ENCODE peak calls at places on chromosomes 2 and 18, in eight cellular contexts. One of them, this sample, is unnamed. For H3K4me1 and H3K9me3, the result is how much of the 10 kb centered on the place peaks cover.

GRCh38 chr2:232162191-232162590 is 200.7 kb downstream of the DIS3L2 start:
- DNase-seq in astrocyte: peak
- DNase-seq in PC-3: no peak
- DNase-seq in neuronal stem cell: no peak
- DNase-seq in colonic mucosa: no peak
- DNase-seq in DND-41: no peak
- DNase-seq in kidney: no peak
- DNase-seq in GM23248: peak
- DNase-seq in this sample: no peak

GRCh38 chr2:69652206-69652605 is 8.7 kb upstream of the AAK1 start:
- DNase-seq in astrocyte: peak
- DNase-seq in PC-3: peak
- DNase-seq in neuronal stem cell: no peak
- DNase-seq in colonic mucosa: no peak
- DNase-seq in DND-41: no peak
- DNase-seq in kidney: no peak
- DNase-seq in GM23248: peak
- DNase-seq in this sample: no peak

GRCh38 chr2:234676109-234676858 is 179.4 kb upstream of the ARL4C start:
- DNase-seq in astrocyte: no peak
- DNase-seq in PC-3: peak
- DNase-seq in neuronal stem cell: no peak
- DNase-seq in colonic mucosa: no peak
- DNase-seq in DND-41: no peak
- DNase-seq in kidney: no peak
- DNase-seq in GM23248: no peak
- DNase-seq in this sample: no peak

GRCh38 chr2:56121995-56122394 is 61.8 kb upstream of the CCDC85A start:
- DNase-seq in astrocyte: no peak
- DNase-seq in PC-3: no peak
- DNase-seq in neuronal stem cell: no peak
- DNase-seq in colonic mucosa: no peak
- DNase-seq in DND-41: no peak
- DNase-seq in kidney: no peak
- DNase-seq in GM23248: no peak
- DNase-seq in this sample: no peak

GRCh38 chr18:42578781-42579180 is 536.7 kb downstream of the RIT2 start:
- DNase-seq in astrocyte: peak
- DNase-seq in PC-3: no peak
- DNase-seq in neuronal stem cell: no peak
- DNase-seq in colonic mucosa: no peak
- DNase-seq in DND-41: no peak
- DNase-seq in kidney: no peak
- DNase-seq in GM23248: peak
- DNase-seq in this sample: no peak

GRCh38 chr18:12773369-12773768 is 70.5 kb downstream of the PSMG2 start:
- DNase-seq in astrocyte: no peak
- DNase-seq in PC-3: no peak
- DNase-seq in neuronal stem cell: no peak
- DNase-seq in colonic mucosa: no peak
- DNase-seq in DND-41: peak
- DNase-seq in kidney: no peak
- DNase-seq in GM23248: no peak
- DNase-seq in this sample: no peak

GRCh38 chr18:56196495-56197225 is 441.7 kb downstream of the TXNL1 start:
- DNase-seq in astrocyte: peak
- DNase-seq in PC-3: no peak
- DNase-seq in neuronal stem cell: no peak
- DNase-seq in colonic mucosa: no peak
- DNase-seq in DND-41: no peak
- DNase-seq in kidney: no peak
- DNase-seq in GM23248: no peak
- DNase-seq in this sample: no peak

GRCh38 chr2:165746501-165746900 is 47.5 kb downstream of the GALNT3 start:
- DNase-seq in astrocyte: peak
- DNase-seq in PC-3: no peak
- DNase-seq in neuronal stem cell: no peak
- DNase-seq in colonic mucosa: no peak
- DNase-seq in DND-41: no peak
- DNase-seq in kidney: no peak
- DNase-seq in GM23248: no peak
- DNase-seq in this sample: no peak

GRCh38 chr18:80154293-80154692 is 45.2 kb downstream of the ADNP2 start:
- DNase-seq in astrocyte: no peak
- DNase-seq in PC-3: peak
- DNase-seq in neuronal stem cell: no peak
- DNase-seq in colonic mucosa: no peak
- DNase-seq in DND-41: peak
- DNase-seq in kidney: no peak
- DNase-seq in GM23248: peak
- DNase-seq in this sample: no peak

GRCh38 chr2:240594511-240595380 is 8.2 kb downstream of the CAPN10 start:
- DNase-seq in astrocyte: no peak
- DNase-seq in PC-3: no peak
- DNase-seq in neuronal stem cell: no peak
- DNase-seq in colonic mucosa: no peak
- DNase-seq in DND-41: no peak
- DNase-seq in kidney: peak
- DNase-seq in GM23248: no peak
- DNase-seq in this sample: no peak

GRCh38 chr2:179031731-179032408 is 18.1 kb downstream of the CCDC141 start:
- DNase-seq in astrocyte: no peak
- DNase-seq in PC-3: peak
- DNase-seq in neuronal stem cell: no peak
- DNase-seq in colonic mucosa: no peak
- DNase-seq in DND-41: peak
- DNase-seq in kidney: no peak
- DNase-seq in GM23248: peak
- DNase-seq in this sample: no peak

GRCh38 chr18:13216732-13217465 is 1.7 kb upstream of the LDLRAD4 start:
- DNase-seq in astrocyte: no peak
- DNase-seq in PC-3: no peak
- DNase-seq in neuronal stem cell: peak
- DNase-seq in colonic mucosa: peak
- DNase-seq in DND-41: peak
- DNase-seq in kidney: no peak
- DNase-seq in GM23248: peak
- DNase-seq in this sample: no peak

GRCh38 chr2:86541282-86541681 is 22.0 kb downstream of the CHMP3 start:
- DNase-seq in astrocyte: peak
- DNase-seq in PC-3: no peak
- DNase-seq in neuronal stem cell: no peak
- DNase-seq in colonic mucosa: no peak
- DNase-seq in DND-41: no peak
- DNase-seq in kidney: no peak
- DNase-seq in GM23248: no peak
- DNase-seq in this sample: no peak

GRCh38 chr18:13688191-13689136 is 37.9 kb downstream of the FAM210A start:
- DNase-seq in astrocyte: no peak
- DNase-seq in PC-3: no peak
- DNase-seq in neuronal stem cell: no peak
- DNase-seq in colonic mucosa: no peak
- DNase-seq in DND-41: no peak
- DNase-seq in kidney: no peak
- DNase-seq in GM23248: no peak
- DNase-seq in this sample: no peak

GRCh38 chr18:63138469-63139340 is 180.9 kb downstream of the BCL2 start:
- DNase-seq in astrocyte: no peak
- DNase-seq in PC-3: no peak
- DNase-seq in neuronal stem cell: peak
- DNase-seq in colonic mucosa: no peak
- DNase-seq in DND-41: peak
- DNase-seq in kidney: no peak
- DNase-seq in GM23248: peak
- DNase-seq in this sample: peak

GRCh38 chr18:62634991-62635630 is 80.2 kb upstream of the PHLPP1 start:
- DNase-seq in astrocyte: no peak
- DNase-seq in PC-3: peak
- DNase-seq in neuronal stem cell: no peak
- DNase-seq in colonic mucosa: no peak
- DNase-seq in DND-41: no peak
- DNase-seq in kidney: no peak
- DNase-seq in GM23248: peak
- DNase-seq in this sample: no peak

GRCh38 chr2:113762377-113763118 is 6.1 kb upstream of the SLC35F5 start:
- DNase-seq in astrocyte: peak
- DNase-seq in PC-3: peak
- DNase-seq in neuronal stem cell: no peak
- DNase-seq in colonic mucosa: no peak
- DNase-seq in DND-41: no peak
- DNase-seq in kidney: no peak
- DNase-seq in GM23248: peak
- DNase-seq in this sample: no peak

GRCh38 chr2:217935245-217935879 is 67.4 kb downstream of the TNS1 start:
- DNase-seq in astrocyte: peak
- DNase-seq in PC-3: no peak
- DNase-seq in neuronal stem cell: no peak
- DNase-seq in colonic mucosa: no peak
- DNase-seq in DND-41: no peak
- DNase-seq in kidney: peak
- DNase-seq in GM23248: peak
- DNase-seq in this sample: no peak
- H3K4me1 ChIP-seq in astrocyte: half or more
- H3K4me1 ChIP-seq in PC-3: under half
- H3K4me1 ChIP-seq in neuronal stem cell: under half
- H3K4me1 ChIP-seq in colonic mucosa: under half
- H3K4me1 ChIP-seq in DND-41: under half
- H3K4me1 ChIP-seq in kidney: half or more
- H3K4me1 ChIP-seq in GM23248: half or more
- H3K4me1 ChIP-seq in this sample: under half

GRCh38 chr2:102806250-102806837 is 44.5 kb downstream of the TMEM182 start:
- DNase-seq in astrocyte: peak
- DNase-seq in PC-3: peak
- DNase-seq in neuronal stem cell: peak
- DNase-seq in colonic mucosa: peak
- DNase-seq in DND-41: peak
- DNase-seq in kidney: peak
- DNase-seq in GM23248: peak
- DNase-seq in this sample: peak
- H3K9ac ChIP-seq in astrocyte: no peak
- H3K9ac ChIP-seq in PC-3: no peak
- H3K9ac ChIP-seq in neuronal stem cell: no peak
- H3K9ac ChIP-seq in colonic mucosa: no peak
- H3K9ac ChIP-seq in DND-41: no peak
- H3K9ac ChIP-seq in kidney: no peak
- H3K9ac ChIP-seq in GM23248: peak
- H3K9ac ChIP-seq in this sample: no peak

GRCh38 chr2:16059393-16060016 is 119.2 kb downstream of the MYCN start:
- DNase-seq in astrocyte: no peak
- DNase-seq in PC-3: no peak
- DNase-seq in neuronal stem cell: no peak
- DNase-seq in colonic mucosa: no peak
- DNase-seq in DND-41: no peak
- DNase-seq in kidney: no peak
- DNase-seq in GM23248: no peak
- DNase-seq in this sample: no peak
- H3K9me3 ChIP-seq in astrocyte: under half
- H3K9me3 ChIP-seq in PC-3: under half
- H3K9me3 ChIP-seq in neuronal stem cell: under half
- H3K9me3 ChIP-seq in colonic mucosa: under half
- H3K9me3 ChIP-seq in DND-41: under half
- H3K9me3 ChIP-seq in kidney: under half
- H3K9me3 ChIP-seq in GM23248: under half
- H3K9me3 ChIP-seq in this sample: under half

DNA sequence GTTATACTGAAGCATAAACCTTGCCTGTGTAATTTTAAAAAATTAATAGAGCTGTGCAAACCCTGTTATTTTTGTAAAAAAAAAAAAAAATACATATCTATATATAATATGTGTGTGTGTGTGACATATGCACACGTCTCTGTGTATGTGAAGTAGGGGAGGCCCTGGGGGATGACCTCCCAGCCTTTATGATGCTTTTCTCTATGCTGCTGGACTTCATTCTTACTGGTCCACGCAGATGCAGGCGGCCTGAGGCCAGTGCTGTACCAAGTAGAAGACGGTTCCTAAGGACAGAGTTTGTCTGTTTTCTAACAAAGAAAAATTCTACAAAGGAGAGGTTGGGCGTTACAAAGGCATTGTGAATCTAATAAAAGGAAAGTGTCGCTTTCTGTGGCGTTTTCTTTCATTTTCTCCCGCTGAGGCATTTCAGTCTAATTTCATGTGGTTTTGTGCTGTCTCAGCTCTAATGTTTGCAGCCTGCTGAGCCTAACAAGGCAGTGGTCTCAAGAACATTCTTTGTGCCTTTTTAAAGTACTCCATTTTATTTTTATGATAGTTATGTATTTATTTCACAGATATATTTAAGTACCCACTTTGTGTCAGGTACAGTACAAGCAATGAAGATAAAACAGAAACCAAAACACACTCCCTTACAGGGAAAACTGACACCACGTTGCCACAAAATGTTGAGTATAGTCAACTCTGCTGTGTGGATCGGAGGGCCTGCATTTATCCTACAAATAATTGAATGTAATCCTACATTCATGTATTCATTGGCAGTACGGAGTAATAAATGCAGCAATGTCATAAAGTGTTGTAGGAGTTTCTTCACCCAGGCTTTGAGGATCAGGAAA is 118.0 kb downstream of the RAB3GAP1 start:
- DNase-seq in astrocyte: no peak
- DNase-seq in PC-3: no peak
- DNase-seq in neuronal stem cell: no peak
- DNase-seq in colonic mucosa: no peak
- DNase-seq in DND-41: no peak
- DNase-seq in kidney: no peak
- DNase-seq in GM23248: no peak
- DNase-seq in this sample: no peak
- H3K4me1 ChIP-seq in astrocyte: under half
- H3K4me1 ChIP-seq in PC-3: under half
- H3K4me1 ChIP-seq in neuronal stem cell: under half
- H3K4me1 ChIP-seq in colonic mucosa: under half
- H3K4me1 ChIP-seq in DND-41: under half
- H3K4me1 ChIP-seq in kidney: under half
- H3K4me1 ChIP-seq in GM23248: under half
- H3K4me1 ChIP-seq in this sample: under half

This sample was measured in NT2/D1.